ENCODE peak calls at places on chromosomes 4 and X, in seven cellular contexts. G is ovary, X is AG10803, O is GM06990, M is fibroblast of pulmonary artery, E is epithelial cell of esophagus, Y is endodermal cell. C is an unnamed sample.

GRCh38 chr4:37685726-37686372 is 327 bp downstream of the RELL1 start:
- DNase-seq in X (peak), G (no peak), O (no peak), E (peak), M (no peak), Y (no peak), C (peak)

GRCh38 chrX:40174594-40175415 is 77.0 kb upstream of the BCOR start:
- DNase-seq in O (no peak), E (peak), X (peak), M (peak), G (peak), Y (peak), C (no peak)

GRCh38 chrX:155279873-155280272 is 15.6 kb upstream of the RAB39B start:
- DNase-seq in Y (no peak), X (no peak), M (no peak), E (no peak), G (no peak), O (no peak), C (no peak)

GRCh38 chr4:113881256-113881655 is 98.2 kb downstream of the ARSJ start:
- DNase-seq in Y (no peak), E (peak), G (no peak), O (no peak), M (peak), X (peak), C (no peak)

GRCh38 chrX:24682739-24683432 is 10.8 kb upstream of the POLA1 start:
- DNase-seq in M (no peak), Y (no peak), O (no peak), X (no peak), G (no peak), E (no peak), C (no peak)

GRCh38 chr4:75637176-75637575 is 6.8 kb upstream of the CDKL2 start:
- DNase-seq in G (no peak), O (no peak), E (peak), X (peak), Y (no peak), M (no peak), C (no peak)

GRCh38 chrX:119067023-119067739 is 5.6 kb upstream of the CT47C1 start:
- DNase-seq in O (no peak), Y (peak), G (peak), E (peak), M (peak), X (peak), C (peak)

GRCh38 chr4:685681-686218 is 3.2 kb downstream of the SLC49A3 start:
- DNase-seq in O (no peak), M (no peak), G (no peak), X (no peak), E (no peak), Y (no peak), C (no peak)

GRCh38 chr4:113423631-113424030 is 337.9 kb downstream of the CAMK2D start:
- DNase-seq in O (no peak), X (no peak), M (peak), G (no peak), E (peak), Y (no peak), C (no peak)

GRCh38 chr4:176034498-176034897 is 31.1 kb upstream of the WDR17 start:
- DNase-seq in M (peak), Y (no peak), X (peak), E (peak), O (no peak), G (no peak), C (no peak)

GRCh38 chr4:65566473-65566872 is 103.8 kb downstream of the EPHA5 start:
- DNase-seq in E (no peak), G (no peak), O (no peak), X (no peak), Y (no peak), M (no peak), C (no peak)

GRCh38 chrX:12770440-12770839 is 20.8 kb upstream of the PRPS2 start:
- DNase-seq in E (peak), Y (no peak), O (no peak), M (peak), G (no peak), X (peak), C (peak)

GRCh38 chrX:77298790-77299189 is 148.4 kb upstream of the FGF16 start:
- DNase-seq in G (no peak), E (peak), M (no peak), O (no peak), Y (no peak), X (no peak), C (no peak)

GRCh38 chr4:183599690-183600089 is 59.3 kb downstream of the RWDD4 start:
- DNase-seq in E (no peak), X (no peak), O (no peak), G (no peak), M (no peak), Y (no peak), C (no peak)

GRCh38 chr4:183599284-183599683 is 59.7 kb downstream of the RWDD4 start:
- DNase-seq in X (no peak), O (no peak), M (no peak), E (no peak), G (no peak), Y (no peak), C (no peak)

GRCh38 chr4:183600189-183600685 is 58.7 kb downstream of the RWDD4 start:
- DNase-seq in M (peak), Y (peak), G (no peak), O (no peak), E (peak), X (no peak), C (no peak)

GRCh38 chr4:183601381-183601780 is 57.6 kb downstream of the RWDD4 start:
- DNase-seq in X (no peak), M (no peak), Y (no peak), O (no peak), E (no peak), G (no peak), C (no peak)

GRCh38 chr4:183602444-183603102 is 56.4 kb downstream of the RWDD4 start:
- DNase-seq in O (no peak), M (peak), X (peak), E (peak), Y (peak), G (no peak), C (no peak)
- TF ChIP-seq CTCF in O (peak), M (peak), X (peak), E (peak), Y (peak), G (peak), C (no peak)

GRCh38 chr4:124486423-124486822 is 226.1 kb downstream of the ANKRD50 start:
- DNase-seq in O (no peak), E (no peak), G (no peak), X (no peak), M (no peak), Y (no peak), C (no peak)
- TF ChIP-seq CTCF in O (no peak), E (peak), G (no peak), X (no peak), M (no peak), Y (no peak), C (no peak)

DNA sequence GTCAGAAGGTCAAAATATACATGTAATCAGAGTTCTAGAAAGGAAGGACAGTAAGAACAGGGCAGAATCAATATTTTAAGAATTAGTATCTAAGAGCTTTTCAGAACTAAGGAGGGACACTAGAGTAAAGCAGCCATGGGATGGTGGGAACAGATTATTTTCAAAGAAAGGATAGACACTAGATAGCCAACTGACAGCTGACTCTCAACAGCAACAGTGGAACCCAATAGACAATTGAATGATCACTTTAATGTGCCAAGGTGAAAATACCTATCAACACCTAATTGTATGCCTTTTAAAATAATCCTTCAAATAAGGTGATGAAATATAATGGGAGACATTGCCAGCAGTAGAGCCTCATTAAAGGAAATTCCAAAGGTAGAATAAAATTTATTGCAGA is 26.5 kb upstream of the CCDC160 start:
- DNase-seq in O (no peak), X (no peak), Y (no peak), G (no peak), E (no peak), M (no peak), C (no peak)
- TF ChIP-seq CTCF in O (no peak), X (no peak), Y (no peak), G (no peak), E (no peak), M (no peak), C (no peak)

GRCh38 chr4:111475696-111476095 is 669.6 kb upstream of the FAM241A start:
- DNase-seq in M (no peak), E (no peak), O (no peak), G (no peak), Y (no peak), X (no peak), C (no peak)

GRCh38 chr4:111475001-111475400 is 670.3 kb upstream of the FAM241A start:
- DNase-seq in G (no peak), M (peak), Y (peak), O (no peak), E (peak), X (peak), C (no peak)
- TF ChIP-seq CTCF in G (no peak), M (peak), Y (peak), O (no peak), E (peak), X (peak), C (peak)

DNA sequence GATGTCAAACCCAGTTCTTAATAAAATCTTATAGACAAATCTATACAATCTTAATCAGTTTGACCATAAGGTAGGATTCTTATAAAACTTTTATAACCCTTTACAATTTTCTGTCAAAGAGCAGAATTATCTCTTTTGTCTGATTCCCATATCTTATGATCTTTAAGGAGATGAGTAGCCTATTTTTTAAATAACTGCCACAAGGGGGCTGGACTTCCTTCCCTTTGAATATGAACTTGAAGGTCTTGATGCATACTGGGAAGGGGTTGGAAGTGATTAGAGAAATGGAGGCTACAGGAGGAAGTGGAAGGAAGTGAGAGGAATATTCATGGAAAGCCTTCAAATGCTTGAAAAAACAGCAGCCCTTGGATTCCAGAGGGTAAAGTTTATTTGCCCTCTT is 111.1 kb downstream of the APOOL start:
- DNase-seq in Y (no peak), M (no peak), G (no peak), E (peak), X (no peak), O (no peak), C (no peak)
- TF ChIP-seq CTCF in Y (no peak), M (no peak), G (no peak), E (no peak), X (no peak), O (peak), C (no peak)

GRCh38 chr4:98627883-98628282 is 30.5 kb downstream of the TSPAN5 start:
- DNase-seq in O (no peak), M (peak), G (no peak), Y (no peak), E (peak), X (peak), C (no peak)
- TF ChIP-seq CTCF in O (no peak), M (no peak), G (no peak), Y (no peak), E (no peak), X (peak), C (no peak)